ENCODE peak calls at places on chromosome 5, in seven cellular contexts. D is left cardiac atrium; C is GM13977; K is activated CD8-positive, alpha-beta memory T cell treated with anti-CD3 and anti-CD28 coated beads for 4 hours; N is NCI-H2029; Q is fibroblast of gingiva; Z is BE2C. B is an unnamed sample.

GRCh38 chr5:131270809-131271208 is 7.0 kb downstream of the CDC42SE2 start:
- DNase-seq in D (no peak), C (no peak), K (no peak), N (no peak), Q (no peak), Z (no peak), B (no peak)

GRCh38 chr5:110477923-110478322 is 248.5 kb downstream of the TMEM232 start:
- DNase-seq in D (no peak), C (no peak), K (no peak), N (no peak), Q (no peak), Z (no peak), B (no peak)

GRCh38 chr5:44885903-44886302 is 77.2 kb downstream of the MRPS30 start:
- DNase-seq in D (no peak), C (peak; percentile 64), K (no peak), N (no peak), Q (no peak), Z (no peak), B (peak; percentile 19)

GRCh38 chr5:16669776-16670175 is 53.0 kb upstream of the RETREG1 start:
- DNase-seq in D (no peak), C (no peak), K (no peak), N (no peak), Q (peak; percentile 81), Z (no peak), B (no peak)

GRCh38 chr5:135398855-135399837 is at the start of gene MACROH2A1:
- DNase-seq in D (peak; percentile 94), C (peak; percentile 93), K (peak; percentile 62), N (peak; percentile 84), Q (peak; percentile 88), Z (peak; percentile 93), B (peak; percentile 90)

GRCh38 chr5:128264567-128264966 is 181.0 kb downstream of the SLC12A2 start:
- DNase-seq in D (no peak), C (no peak), K (no peak), N (no peak), Q (peak; percentile 55), Z (no peak), B (no peak)

GRCh38 chr5:96067902-96068614 is 106.4 kb upstream of the ELL2 start:
- DNase-seq in D (no peak), C (no peak), K (no peak), N (no peak), Q (peak; percentile 57), Z (no peak), B (no peak)

GRCh38 chr5:36363776-36364175 is 62.1 kb upstream of the RANBP3L start:
- DNase-seq in D (no peak), C (no peak), K (no peak), N (no peak), Q (no peak), Z (no peak), B (no peak)

GRCh38 chr5:138179277-138179857 is 455 bp downstream of the KIF20A start:
- DNase-seq in D (no peak), C (no peak), K (no peak), N (no peak), Q (no peak), Z (peak; percentile 13), B (peak; percentile 20)

GRCh38 chr5:10655041-10655685 is 91.3 kb downstream of the ANKRD33B start:
- DNase-seq in D (no peak), C (peak; percentile 56), K (no peak), N (no peak), Q (no peak), Z (peak; percentile 83), B (no peak)

GRCh38 chr5:65390208-65390607 is 91.5 kb downstream of the ADAMTS6 start:
- DNase-seq in D (no peak), C (no peak), K (no peak), N (no peak), Q (no peak), Z (no peak), B (no peak)

GRCh38 chr5:38607930-38608545 is 51.6 kb upstream of the LIFR start:
- DNase-seq in D (no peak), C (no peak), K (no peak), N (peak; percentile 40), Q (peak; percentile 82), Z (no peak), B (no peak)

GRCh38 chr5:108420755-108421154 is 38.9 kb upstream of the FBXL17 start:
- DNase-seq in D (no peak), C (no peak), K (no peak), N (no peak), Q (no peak), Z (no peak), B (no peak)

GRCh38 chr5:76601470-76601869 is 21.7 kb downstream of the F2RL2 start:
- DNase-seq in D (no peak), C (peak; percentile 32), K (no peak), N (peak; percentile 29), Q (peak; percentile 73), Z (peak; percentile 11), B (no peak)

GRCh38 chr5:77239126-77239741 is 28.8 kb downstream of the PDE8B start:
- DNase-seq in D (no peak), C (peak; percentile 23), K (no peak), N (no peak), Q (peak; percentile 18), Z (no peak), B (no peak)

B was measured in GM06990.